ENCODE peak calls at places on chromosome 4, in seven cellular contexts. J, D, M, H, Z, E and K are unnamed samples.

GRCh38 chr4:184400375-184400870 is 73.9 kb downstream of the IRF2 start:
- DNase-seq in E (peak), Z (peak), M (peak), H (no peak), D (no peak), J (peak), K (peak)

GRCh38 chr4:39936565-39937418 is 40.9 kb downstream of the PDS5A start:
- DNase-seq in E (peak), Z (no peak), J (no peak), H (no peak), D (peak), M (no peak), K (no peak)

GRCh38 chr4:687048-687974 is 1.6 kb downstream of the SLC49A3 start:
- DNase-seq in E (peak), M (no peak), Z (peak), D (no peak), H (peak), J (peak), K (peak)

GRCh38 chr4:107931775-107932321 is 499 bp downstream of the CYP2U1 start:
- DNase-seq in Z (no peak), H (peak), M (no peak), D (no peak), J (no peak), E (no peak), K (no peak)

GRCh38 chr4:69714086-69714485 is 46.3 kb downstream of the SULT1B1 start:
- DNase-seq in H (no peak), M (no peak), Z (no peak), J (no peak), D (no peak), E (no peak), K (no peak)

GRCh38 chr4:106522839-106523238 is 154.3 kb upstream of the GIMD1 start:
- DNase-seq in E (no peak), H (no peak), J (no peak), Z (no peak), D (peak), M (no peak), K (no peak)

GRCh38 chr4:17966312-17966711 is 55.2 kb downstream of the LCORL start:
- DNase-seq in J (no peak), M (no peak), D (no peak), E (no peak), H (no peak), Z (no peak), K (no peak)

GRCh38 chr4:86508436-86508835 is 85.7 kb upstream of the PTPN13 start:
- DNase-seq in E (no peak), H (no peak), J (no peak), Z (peak), M (peak), D (no peak), K (no peak)

GRCh38 chr4:64158648-64159326 is 250.5 kb downstream of the TECRL start:
- DNase-seq in M (no peak), H (no peak), Z (peak), E (peak), D (peak), J (no peak), K (peak)

GRCh38 chr4:61443813-61444510 is 243.8 kb downstream of the ADGRL3 start:
- DNase-seq in D (no peak), H (no peak), M (no peak), J (no peak), E (peak), Z (peak), K (no peak)

GRCh38 chr4:7020290-7020689 is 22.9 kb upstream of the TADA2B start:
- DNase-seq in Z (no peak), D (peak), H (no peak), M (no peak), J (no peak), E (no peak), K (no peak)

GRCh38 chr4:6907658-6908191 is 1.9 kb upstream of the TBC1D14 start:
- DNase-seq in E (no peak), H (peak), D (peak), J (no peak), M (no peak), Z (no peak), K (no peak)

GRCh38 chr4:93730760-93731159 is 97.8 kb upstream of the ATOH1 start:
- DNase-seq in E (no peak), Z (no peak), H (no peak), J (no peak), M (no peak), D (no peak), K (no peak)

GRCh38 chr4:7389719-7390118 is 45.0 kb downstream of the PSAPL1 start:
- DNase-seq in D (no peak), M (no peak), J (no peak), Z (no peak), E (no peak), H (peak), K (no peak)

GRCh38 chr4:24042094-24042493 is 152.2 kb upstream of the PPARGC1A start:
- DNase-seq in Z (peak), J (no peak), H (no peak), M (peak), D (no peak), E (no peak), K (no peak)

GRCh38 chr4:109676886-109677285 is 26.4 kb downstream of the CASP6 start:
- DNase-seq in D (no peak), J (no peak), M (no peak), H (no peak), E (no peak), Z (no peak), K (no peak)

GRCh38 chr4:116223059-116223732 is 862.2 kb downstream of the TRAM1L1 start:
- DNase-seq in M (no peak), Z (no peak), H (no peak), E (no peak), J (peak), D (no peak), K (no peak)

GRCh38 chr4:122104184-122104583 is 47.9 kb upstream of the BLTP1 start:
- DNase-seq in Z (no peak), E (no peak), J (no peak), D (no peak), M (no peak), H (no peak), K (no peak)

GRCh38 chr4:74897390-74897789 is 35.5 kb upstream of the PARM1 start:
- DNase-seq in M (no peak), Z (no peak), E (peak), J (no peak), H (no peak), D (no peak), K (no peak)

GRCh38 chr4:168978001-168978700 is 31.9 kb downstream of the CBR4 start:
- DNase-seq in E (peak), J (no peak), H (no peak), D (no peak), Z (peak), M (peak), K (no peak)

GRCh38 chr4:39576268-39576667 is 49.0 kb upstream of the UGDH start:
- DNase-seq in Z (no peak), M (no peak), E (no peak), D (no peak), J (no peak), H (no peak), K (no peak)

GRCh38 chr4:6470502-6471302 is 1.7 kb downstream of the PPP2R2C start:
- DNase-seq in E (peak), H (no peak), M (no peak), D (peak), J (peak), Z (peak), K (no peak)

GRCh38 chr4:128973384-128973783 is 120.0 kb downstream of the SCLT1 start:
- DNase-seq in Z (no peak), M (no peak), D (no peak), E (no peak), H (no peak), J (no peak), K (no peak)

GRCh38 chr4:153188966-153189801 is 15.1 kb upstream of the TRIM2 start:
- DNase-seq in H (no peak), D (no peak), E (no peak), J (no peak), Z (peak), M (no peak), K (no peak)

GRCh38 chr4:186137193-186137792 is 32.8 kb downstream of the FAM149A start:
- DNase-seq in J (no peak), M (no peak), D (no peak), E (no peak), Z (peak), H (no peak), K (no peak)

GRCh38 chr4:189278559-189279165 is 662.0 kb upstream of the FRG1 start:
- DNase-seq in M (no peak), J (no peak), E (no peak), Z (no peak), D (no peak), H (no peak), K (no peak)

GRCh38 chr4:82909326-82909725 is 8.8 kb downstream of the THAP9 start:
- DNase-seq in H (no peak), E (no peak), M (no peak), D (no peak), Z (no peak), J (no peak), K (peak)

GRCh38 chr4:94843222-94843621 is 85.5 kb downstream of the BMPR1B start:
- DNase-seq in D (no peak), J (no peak), M (no peak), H (no peak), Z (no peak), E (no peak), K (no peak)

DNA sequence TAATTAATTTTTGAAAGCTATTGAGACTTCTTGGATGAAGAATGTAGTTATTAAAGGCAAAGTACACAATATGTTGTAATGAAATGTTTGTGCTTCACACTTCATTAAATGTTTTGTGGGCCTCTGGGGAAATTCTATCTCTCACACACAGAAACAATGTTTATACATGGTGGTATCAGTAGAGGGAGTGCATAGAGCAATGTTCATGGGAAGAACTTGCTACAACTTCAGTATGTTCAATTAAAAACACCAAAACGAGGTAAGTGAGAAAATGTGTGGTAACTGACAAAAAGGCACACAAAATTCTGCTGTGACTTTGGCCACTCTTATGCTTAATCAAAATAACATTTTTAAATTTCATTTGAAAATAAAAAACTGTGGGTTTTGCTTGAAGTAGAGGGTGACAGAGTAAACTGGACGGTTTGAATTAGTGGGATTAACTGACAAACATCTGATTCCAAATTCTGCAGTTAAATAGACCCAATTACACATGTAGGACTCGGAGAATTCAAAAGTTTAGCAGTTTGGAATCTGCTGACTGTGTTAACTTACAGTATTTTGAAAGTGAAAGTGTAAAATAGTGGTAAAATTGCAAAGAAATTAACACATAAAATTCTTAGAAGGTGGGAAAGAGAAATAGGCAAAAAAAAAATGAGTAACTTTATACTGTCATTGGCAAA is 111.4 kb upstream of the TTC29 start:
- DNase-seq in E (no peak), J (no peak), Z (peak), M (no peak), D (no peak), H (no peak), K (peak)
- TF ChIP-seq CTCF in E (no peak), J (no peak), Z (peak), M (peak), D (no peak), H (no peak), K (peak)

DNA sequence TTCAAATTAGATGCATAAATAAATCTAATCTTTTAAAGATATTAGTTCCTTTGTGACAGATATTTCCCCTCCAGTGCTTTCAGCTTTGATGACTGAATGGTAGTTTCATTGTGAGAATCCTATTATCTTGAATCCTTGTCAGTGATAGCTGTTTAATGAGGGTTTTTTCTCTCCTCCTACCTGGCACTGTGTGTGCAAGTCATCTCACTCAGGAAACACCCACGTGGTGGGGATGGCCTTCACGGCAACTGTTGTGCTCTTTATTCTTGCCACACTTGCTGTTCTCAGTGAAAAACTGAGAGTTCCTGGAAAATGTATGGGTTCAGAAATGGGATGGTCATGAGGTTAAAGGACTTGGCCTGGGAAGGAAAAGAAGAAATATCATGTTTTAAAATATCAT is 129.9 kb downstream of the SPRY1 start:
- DNase-seq in H (no peak), D (no peak), Z (no peak), J (no peak), E (no peak), M (no peak), K (no peak)
- H3K4me3 ChIP-seq in H (no peak), D (no peak), Z (no peak), J (no peak), E (no peak), M (no peak), K (no peak)

GRCh38 chr4:162126754-162127153 is 37.0 kb downstream of the FSTL5 start:
- DNase-seq in E (no peak), J (no peak), Z (no peak), M (no peak), D (peak), H (no peak), K (no peak)

GRCh38 chr4:162131256-162131655 is 32.5 kb downstream of the FSTL5 start:
- DNase-seq in E (peak), M (no peak), D (no peak), Z (no peak), H (no peak), J (no peak), K (no peak)
- TF ChIP-seq CTCF in E (peak), M (no peak), D (peak), Z (peak), H (no peak), J (no peak), K (peak)

GRCh38 chr4:13546855-13547562 is 2.7 kb upstream of the NKX3-2 start:
- DNase-seq in Z (no peak), H (no peak), M (no peak), D (peak), E (no peak), J (no peak), K (no peak)

GRCh38 chr4:13547563-13548041 is 3.3 kb upstream of the NKX3-2 start:
- DNase-seq in H (no peak), E (no peak), M (no peak), D (peak), Z (no peak), J (no peak), K (no peak)

GRCh38 chr4:13548984-13549546 is 4.8 kb upstream of the NKX3-2 start:
- DNase-seq in H (peak), E (peak), Z (peak), J (peak), M (peak), D (peak), K (peak)

GRCh38 chr4:13546374-13546854 is 2.1 kb upstream of the NKX3-2 start:
- DNase-seq in H (no peak), Z (no peak), D (no peak), J (no peak), E (no peak), M (no peak), K (no peak)

DNA sequence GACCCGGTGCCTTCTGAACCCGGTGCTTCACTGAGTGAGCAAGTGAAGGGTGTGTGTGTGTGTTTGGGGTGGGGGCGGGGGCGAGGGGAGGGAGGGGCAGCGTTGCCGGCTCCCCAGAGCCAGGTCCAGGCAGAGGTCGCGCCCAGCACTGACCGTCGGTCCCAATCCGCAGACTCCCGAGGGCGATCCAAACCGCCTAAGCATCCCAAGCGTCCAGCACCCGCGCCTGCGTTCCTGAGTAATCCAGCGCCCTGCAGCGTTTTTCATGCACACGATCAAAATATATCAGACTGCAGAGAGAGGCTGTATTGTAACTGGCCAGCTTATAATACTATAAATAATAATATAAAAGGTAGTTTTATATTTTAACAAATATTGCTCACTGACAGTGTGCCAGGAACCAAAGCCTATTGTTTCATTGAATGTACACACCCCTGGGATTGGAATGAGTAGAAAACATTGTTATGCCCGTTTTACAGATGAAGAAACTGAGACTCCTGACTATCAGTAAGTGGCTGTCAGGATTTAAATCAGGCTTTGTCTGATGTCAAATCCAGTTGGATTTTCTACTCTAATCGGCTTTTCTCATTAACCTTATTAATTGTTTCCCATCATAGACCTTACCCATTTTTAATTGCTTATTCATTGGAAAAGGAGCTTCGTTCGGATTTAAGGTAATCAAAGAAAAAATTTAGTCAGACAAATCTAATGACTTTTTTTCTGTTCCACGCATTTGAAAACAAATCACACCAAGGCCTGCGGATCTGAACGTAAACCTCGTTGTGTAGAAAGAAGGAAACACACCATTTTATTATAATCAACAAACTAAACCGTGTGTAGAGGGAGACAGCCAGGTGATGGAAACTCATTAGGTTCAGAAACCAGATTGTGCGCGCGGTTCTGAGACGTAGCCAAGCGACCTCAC is 4.0 kb upstream of the NKX3-2 start:
- DNase-seq in J (no peak), H (no peak), Z (peak), E (no peak), D (peak), M (no peak), K (no peak)
- H3K4me3 ChIP-seq in J (peak), H (peak), Z (peak), E (no peak), D (peak), M (no peak), K (peak)